ENCODE peak calls at places on chromosomes 4 and X, in four cellular contexts. M is Karpas-422, B is GM23248, Z is ascending aorta. C is an unnamed sample. For H3K4me1, the result is how much of the 10 kb centered on the place peaks cover.

GRCh38 chr4:97153042-97153441 is 990.2 kb downstream of the STPG2 start:
- DNase-seq in M (peak), B (no peak), Z (no peak), C (no peak)

GRCh38 chr4:134777626-134778025 is 576.0 kb upstream of the PABPC4L start:
- DNase-seq in M (no peak), B (no peak), Z (no peak), C (no peak)

GRCh38 chr4:30919458-30919857 is 199.3 kb downstream of the PCDH7 start:
- DNase-seq in M (no peak), B (no peak), Z (no peak), C (no peak)

GRCh38 chrX:12975999-12976558 is 1.2 kb downstream of the TMSB4X start:
- DNase-seq in M (peak), B (peak), Z (peak), C (no peak)

GRCh38 chrX:30312858-30313257 is 3.7 kb upstream of the NR0B1 start:
- DNase-seq in M (no peak), B (no peak), Z (no peak), C (no peak)

GRCh38 chr4:16205298-16206164 is 20.7 kb downstream of the TAPT1 start:
- DNase-seq in M (peak), B (peak), Z (no peak), C (no peak)

GRCh38 chrX:97389761-97390192 is 506.1 kb downstream of the RPA4 start:
- DNase-seq in M (no peak), B (peak), Z (no peak), C (no peak)

GRCh38 chr4:8346838-8347605 is 77.5 kb downstream of the HTRA3 start:
- DNase-seq in M (no peak), B (no peak), Z (peak), C (no peak)

GRCh38 chr4:185396724-185397402 is at the start of gene ANKRD37:
- DNase-seq in M (no peak), B (peak), Z (peak), C (no peak)

GRCh38 chr4:140930556-140930955 is 174.4 kb upstream of the TBC1D9 start:
- DNase-seq in M (no peak), B (no peak), Z (no peak), C (no peak)

GRCh38 chr4:109465065-109465464 is 31.4 kb downstream of the SEC24B start:
- DNase-seq in M (no peak), B (peak), Z (no peak), C (no peak)

GRCh38 chr4:109462802-109463201 is 29.2 kb downstream of the SEC24B start:
- DNase-seq in M (no peak), B (peak), Z (no peak), C (no peak)

GRCh38 chr4:109462297-109462696 is 28.7 kb downstream of the SEC24B start:
- DNase-seq in M (peak), B (no peak), Z (no peak), C (no peak)
- H3K4me1 ChIP-seq in M (under half), B (under half), Z (under half), C (under half)

DNA sequence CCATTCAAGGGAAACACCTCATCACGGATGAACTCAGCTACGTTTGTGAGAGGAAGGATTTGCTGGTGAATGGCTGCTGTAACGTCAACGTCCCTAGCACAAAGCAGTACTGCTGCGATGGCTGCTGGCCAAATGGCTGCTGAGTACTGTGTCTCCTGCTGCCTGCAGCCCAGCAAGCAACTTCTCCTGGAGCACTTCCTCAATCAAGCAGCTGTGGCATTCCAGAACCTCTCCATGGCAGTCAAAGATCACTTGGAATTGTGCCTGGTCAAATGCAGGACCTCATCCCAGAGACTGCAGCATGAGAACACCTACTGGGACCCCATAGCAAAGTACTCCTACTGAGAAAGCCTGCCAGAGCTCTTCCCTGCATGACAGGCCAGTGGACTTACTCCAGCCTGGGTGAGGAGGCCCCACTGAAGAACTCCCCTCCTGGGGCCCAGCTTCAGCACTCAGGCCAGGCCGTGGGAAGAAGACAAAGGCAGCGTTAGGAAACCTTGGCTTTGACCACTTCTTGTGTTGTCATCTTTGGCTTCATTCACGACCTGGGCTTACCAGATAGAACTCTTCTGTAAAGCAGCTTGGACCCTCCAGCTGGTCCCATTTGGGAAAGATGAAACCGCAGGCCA is 244.3 kb downstream of the RBMX2 start:
- DNase-seq in M (no peak), B (no peak), Z (no peak), C (no peak)
- H3K4me3 ChIP-seq in M (no peak), B (no peak), Z (no peak), C (no peak)

GRCh38 chr4:88724406-88724805 is 26.8 kb upstream of the NAP1L5 start:
- DNase-seq in M (no peak), B (no peak), Z (no peak), C (no peak)
- H3K4me1 ChIP-seq in M (under half), B (under half), Z (under half), C (under half)

DNA sequence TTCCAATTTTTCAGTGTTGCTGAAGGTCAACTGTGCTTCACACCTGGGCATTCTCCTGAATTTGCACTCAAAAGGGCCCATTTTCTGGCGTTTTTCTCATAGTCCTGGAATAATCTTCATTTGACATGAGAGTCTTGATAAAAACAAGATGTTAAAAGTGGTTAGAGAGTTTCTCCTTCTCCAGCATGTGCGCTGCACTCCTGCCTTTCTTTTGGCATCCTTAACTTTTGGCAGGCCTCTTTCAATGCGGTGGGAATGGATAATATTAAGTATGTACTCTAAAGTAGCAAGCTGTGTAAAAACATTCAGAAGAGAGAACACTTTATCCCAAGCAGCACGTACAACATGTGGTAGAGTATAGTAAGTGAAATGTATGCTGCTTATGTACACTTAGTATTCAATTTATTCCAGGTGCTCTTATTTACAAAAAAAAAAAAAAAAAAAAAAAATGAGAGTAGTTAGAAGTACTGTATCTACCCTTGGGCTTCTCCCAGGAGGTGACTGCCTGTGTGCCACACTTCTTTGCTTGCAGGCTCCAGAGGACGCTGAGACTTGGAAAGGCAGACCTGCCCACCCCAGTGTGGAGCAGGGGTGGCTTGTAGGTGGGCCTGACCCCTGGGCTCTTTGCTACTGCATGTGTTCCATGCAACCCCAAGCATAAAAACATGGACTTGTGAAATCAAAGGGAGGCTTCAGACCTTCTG is 3.9 kb downstream of the FGF2 start:
- DNase-seq in M (no peak), B (peak), Z (no peak), C (no peak)
- H3K4me3 ChIP-seq in M (no peak), B (peak), Z (no peak), C (no peak)

DNA sequence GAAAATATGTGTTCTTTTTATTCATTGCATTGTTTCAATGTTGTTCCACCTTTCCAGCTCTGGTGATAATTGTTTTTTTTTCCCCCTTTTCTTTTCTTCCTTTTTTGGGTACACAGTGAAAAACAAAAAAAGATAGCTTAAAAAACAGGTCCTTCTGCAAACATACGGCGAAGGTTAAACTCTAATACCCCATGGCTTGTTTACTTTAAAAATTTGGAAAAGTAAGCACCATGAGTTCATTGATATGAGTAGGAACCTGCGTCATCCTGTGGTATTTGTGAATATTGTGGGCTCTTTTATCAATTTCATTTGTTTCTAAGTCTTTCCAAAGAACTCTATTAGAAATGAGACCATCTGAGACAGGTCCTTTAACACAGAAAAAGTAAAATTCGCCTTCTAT is 123.5 kb downstream of the CHRNA9 start:
- DNase-seq in M (no peak), B (no peak), Z (no peak), C (no peak)
- H3K4me1 ChIP-seq in M (under half), B (under half), Z (under half), C (under half)

DNA sequence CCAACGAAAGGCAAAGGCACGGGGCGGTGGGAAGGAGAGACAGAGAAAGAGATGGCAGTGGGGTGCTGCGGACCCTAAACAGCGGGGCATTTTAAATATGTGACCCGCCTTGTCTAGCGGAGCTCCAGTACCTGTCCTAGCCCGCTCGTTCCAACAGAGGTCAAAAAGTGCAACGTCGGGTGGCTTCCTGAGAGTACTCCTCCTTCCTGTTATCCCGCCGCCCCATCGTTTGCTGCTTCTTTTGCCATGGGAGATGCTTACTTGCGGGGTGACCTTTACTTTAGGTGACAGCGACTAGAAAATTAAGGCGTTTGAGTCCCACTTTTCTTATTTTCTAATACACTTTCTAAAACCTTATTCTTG is 734 bp downstream of the NRK start:
- DNase-seq in M (no peak), B (no peak), Z (no peak), C (no peak)
- H3K4me3 ChIP-seq in M (no peak), B (no peak), Z (peak), C (no peak)

GRCh38 chrX:1481636-1482529 is 29.2 kb upstream of the ASMTL start:
- DNase-seq in M (peak), B (peak), Z (peak), C (no peak)
- H3K4me1 ChIP-seq in M (half or more), B (under half), Z (under half), C (under half)

GRCh38 chr4:125368161-125368560 is 53.4 kb downstream of the FAT4 start:
- DNase-seq in M (no peak), B (peak), Z (no peak), C (no peak)
- H3K4me3 ChIP-seq in M (no peak), B (peak), Z (peak), C (no peak)

GRCh38 chr4:168319486-168320019 is 1.0 kb upstream of the DDX60 start:
- DNase-seq in M (no peak), B (no peak), Z (no peak), C (no peak)

GRCh38 chr4:168321006-168321405 is 2.5 kb upstream of the DDX60 start:
- DNase-seq in M (no peak), B (no peak), Z (no peak), C (no peak)

GRCh38 chr4:168318266-168318895 is at the start of gene DDX60:
- DNase-seq in M (peak), B (peak), Z (peak), C (peak)
- H3K4me1 ChIP-seq in M (under half), B (under half), Z (under half), C (under half)